ENCODE peak calls at places on chromosomes 1 and 21, in nine cellular contexts. R, X, N, I, Q, M, H, C and S are unnamed samples.

GRCh38 chr1:43540653-43541071 is 10.0 kb downstream of the PTPRF start:
- DNase-seq in X (no peak), N (no peak), C (no peak), Q (no peak), I (no peak), R (no peak), H (no peak), M (no peak), S (no peak)

GRCh38 chr1:29426701-29427279 is 190.5 kb downstream of the PTPRU start:
- DNase-seq in C (no peak), Q (no peak), I (no peak), M (no peak), H (peak), N (no peak), X (no peak), R (no peak), S (no peak)

GRCh38 chr1:245153645-245154428 is 948 bp upstream of the KIF26B start:
- DNase-seq in Q (peak), R (no peak), C (no peak), M (no peak), N (peak), X (peak), I (no peak), H (no peak), S (no peak)

GRCh38 chr1:233668725-233669294 is 54.9 kb downstream of the KCNK1 start:
- DNase-seq in Q (no peak), N (no peak), C (no peak), H (no peak), I (no peak), R (no peak), M (peak), X (no peak), S (no peak)

GRCh38 chr21:36702622-36702968 is 3.7 kb downstream of the SIM2 start:
- DNase-seq in R (no peak), X (no peak), Q (no peak), H (no peak), I (no peak), C (no peak), N (no peak), M (no peak), S (no peak)

GRCh38 chr1:196209983-196210382 is 398.3 kb downstream of the KCNT2 start:
- DNase-seq in N (no peak), C (no peak), R (no peak), X (no peak), Q (no peak), M (no peak), H (no peak), I (no peak), S (no peak)

GRCh38 chr21:28742527-28742926 is 250.2 kb downstream of the LTN1 start:
- DNase-seq in H (no peak), Q (no peak), I (peak), R (no peak), M (peak), X (no peak), N (no peak), C (no peak), S (no peak)

GRCh38 chr1:27621067-27621920 is 13.7 kb downstream of the FGR start:
- DNase-seq in R (no peak), M (no peak), N (no peak), H (no peak), C (peak), X (no peak), Q (no peak), I (no peak), S (peak)

GRCh38 chr1:93042134-93042821 is 36.8 kb upstream of the MTF2 start:
- DNase-seq in N (peak), R (no peak), X (peak), M (peak), C (no peak), H (no peak), I (no peak), Q (no peak), S (peak)

GRCh38 chr1:33074193-33074945 is 6.6 kb upstream of the AZIN2 start:
- DNase-seq in Q (no peak), R (no peak), N (no peak), I (no peak), X (no peak), H (no peak), M (no peak), C (no peak), S (peak)

GRCh38 chr1:47936916-47937551 is 60.2 kb downstream of the TRABD2B start:
- DNase-seq in N (no peak), I (no peak), Q (no peak), H (no peak), X (no peak), C (no peak), R (no peak), M (no peak), S (no peak)

GRCh38 chr1:51952638-51953037 is 37.9 kb downstream of the RAB3B start:
- DNase-seq in H (no peak), M (no peak), Q (no peak), C (no peak), R (no peak), N (no peak), X (no peak), I (no peak), S (no peak)

GRCh38 chr1:113321761-113322387 is 68.4 kb upstream of the MAGI3 start:
- DNase-seq in C (no peak), I (no peak), R (no peak), H (no peak), X (no peak), M (no peak), N (no peak), Q (no peak), S (no peak)

GRCh38 chr1:46691997-46692790 is 20.5 kb downstream of the TEX38 start:
- DNase-seq in N (no peak), R (no peak), I (no peak), C (no peak), H (no peak), Q (no peak), X (no peak), M (no peak), S (no peak)

GRCh38 chr1:181152892-181153633 is 64.6 kb downstream of the IER5 start:
- DNase-seq in N (no peak), H (peak), M (no peak), R (no peak), Q (no peak), C (peak), X (no peak), I (no peak), S (no peak)

GRCh38 chr1:27561126-27561899 is 42.6 kb downstream of the AHDC1 start:
- DNase-seq in N (no peak), H (peak), C (no peak), X (no peak), I (no peak), R (no peak), Q (no peak), M (no peak), S (no peak)

GRCh38 chr1:42735056-42735455 is 5.0 kb downstream of the CLDN19 start:
- DNase-seq in I (no peak), N (no peak), H (no peak), X (no peak), Q (no peak), C (no peak), R (no peak), M (no peak), S (no peak)

GRCh38 chr1:30856260-30856790 is 52.2 kb downstream of the SDC3 start:
- DNase-seq in R (no peak), H (no peak), I (no peak), Q (no peak), M (peak), N (no peak), C (peak), X (no peak), S (no peak)

GRCh38 chr1:44326066-44326701 is 28.9 kb downstream of the ERI3 start:
- DNase-seq in C (no peak), M (no peak), Q (no peak), N (no peak), X (no peak), R (no peak), H (no peak), I (peak), S (no peak)

GRCh38 chr1:32920833-32921232 is 19.6 kb upstream of the TMEM54 start:
- DNase-seq in X (no peak), R (no peak), C (no peak), H (no peak), I (no peak), Q (no peak), M (no peak), N (no peak), S (no peak)

GRCh38 chr1:177809844-177810243 is 160.0 kb downstream of the SEC16B start:
- DNase-seq in C (no peak), H (no peak), M (no peak), X (no peak), I (no peak), Q (no peak), N (no peak), R (no peak), S (no peak)

GRCh38 chr1:15523922-15524282 is at the start of gene CASP9:
- DNase-seq in Q (no peak), X (no peak), R (no peak), H (no peak), N (no peak), I (no peak), M (no peak), C (no peak), S (no peak)

GRCh38 chr1:219660666-219661463 is 48.0 kb upstream of the ZC3H11B start:
- DNase-seq in H (peak), X (no peak), I (peak), M (no peak), N (no peak), R (peak), C (peak), Q (no peak), S (no peak)

GRCh38 chr1:225597926-225598575 is 54.9 kb downstream of the ENAH start:
- DNase-seq in Q (no peak), I (no peak), M (no peak), R (no peak), X (no peak), C (no peak), N (no peak), H (no peak), S (no peak)